ENCODE peak calls at places on chromosome 1, in five cellular contexts. S is COR-L47; R is effector memory CD4-positive, alpha-beta T cell; V is Peyer's patch; A is activated naive CD4-positive, alpha-beta T cell. J is an unnamed sample.
A peak's percentile ranks its signal among the peaks of the same experiment; 100 is the strongest.

GRCh38 chr1:227896710-227897655 is 50.7 kb downstream of the WNT9A start:
- DNase-seq in S (no peak), A (no peak), V (peak; percentile 4), R (no peak), J (no peak)

GRCh38 chr1:101044749-101045148 is 19.2 kb upstream of the DPH5 start:
- DNase-seq in R (no peak), S (no peak), V (no peak), A (no peak), J (no peak)

GRCh38 chr1:91569411-91570104 is 68.9 kb downstream of the CDC7 start:
- DNase-seq in V (no peak), A (no peak), S (no peak), R (no peak), J (no peak)

GRCh38 chr1:20184997-20185833 is 681 bp upstream of the UBXN10 start:
- DNase-seq in A (peak; percentile 14), R (peak; percentile 50), S (no peak), V (peak; percentile 30), J (peak; percentile 39)

GRCh38 chr1:30085814-30086770 is 637.3 kb downstream of the MATN1 start:
- DNase-seq in R (peak; percentile 5), V (no peak), S (peak; percentile 35), A (no peak), J (no peak)

GRCh38 chr1:151145158-151146071 is 1.0 kb downstream of the SEMA6C start:
- DNase-seq in S (no peak), V (no peak), A (peak; percentile 23), R (no peak), J (no peak)

GRCh38 chr1:31248276-31248675 is 8.6 kb upstream of the NKAIN1 start:
- DNase-seq in S (no peak), V (no peak), R (no peak), A (no peak), J (no peak)

GRCh38 chr1:27868932-27869718 is 3.2 kb upstream of the THEMIS2 start:
- DNase-seq in S (no peak), V (peak; percentile 80), A (peak; percentile 57), R (peak; percentile 45), J (peak; percentile 58)

GRCh38 chr1:21332691-21333449 is 42.6 kb upstream of the ECE1 start:
- DNase-seq in A (no peak), S (no peak), V (no peak), R (no peak), J (no peak)

GRCh38 chr1:221161571-221162041 is 282.4 kb downstream of the HLX start:
- DNase-seq in S (no peak), V (no peak), A (no peak), R (no peak), J (no peak)

GRCh38 chr1:178161516-178161915 is 67.6 kb downstream of the RASAL2 start:
- DNase-seq in S (no peak), V (no peak), A (no peak), R (no peak), J (no peak)

GRCh38 chr1:87402192-87403046 is 73.7 kb downstream of the LMO4 start:
- DNase-seq in R (no peak), V (no peak), S (no peak), A (no peak), J (no peak)

J was measured in T-helper 22 cell.